ENCODE peak calls at places on chromosomes 6 and 20, in four cellular contexts. One of them, this sample, is unnamed.

GRCh38 chr6:27518881-27519795 is 46.2 kb upstream of the ZNF184 start:
- DNase-seq in glutamatergic neuron: peak
- DNase-seq in ascending aorta: no peak
- DNase-seq in GM10248: peak
- DNase-seq in this sample: peak

GRCh38 chr20:33893314-33893713 is 82.2 kb downstream of the CHMP4B start:
- DNase-seq in glutamatergic neuron: no peak
- DNase-seq in ascending aorta: no peak
- DNase-seq in GM10248: no peak
- DNase-seq in this sample: no peak

GRCh38 chr6:139588076-139588639 is 213.7 kb upstream of the CITED2 start:
- DNase-seq in glutamatergic neuron: no peak
- DNase-seq in ascending aorta: no peak
- DNase-seq in GM10248: no peak
- DNase-seq in this sample: peak

GRCh38 chr20:5078399-5078958 is 41.3 kb downstream of the PCNA start:
- DNase-seq in glutamatergic neuron: no peak
- DNase-seq in ascending aorta: peak
- DNase-seq in GM10248: peak
- DNase-seq in this sample: peak

GRCh38 chr6:30160391-30160790 is 620 bp downstream of the TRIM10 start:
- DNase-seq in glutamatergic neuron: no peak
- DNase-seq in ascending aorta: no peak
- DNase-seq in GM10248: no peak
- DNase-seq in this sample: no peak

GRCh38 chr6:160799801-160800200 is 97.8 kb downstream of the PLG start:
- DNase-seq in glutamatergic neuron: no peak
- DNase-seq in ascending aorta: no peak
- DNase-seq in GM10248: no peak
- DNase-seq in this sample: no peak

GRCh38 chr6:139534472-139535115 is 160.1 kb upstream of the CITED2 start:
- DNase-seq in glutamatergic neuron: no peak
- DNase-seq in ascending aorta: no peak
- DNase-seq in GM10248: no peak
- DNase-seq in this sample: no peak

GRCh38 chr6:35757461-35758123 is 18.8 kb upstream of the CLPSL2 start:
- DNase-seq in glutamatergic neuron: no peak
- DNase-seq in ascending aorta: no peak
- DNase-seq in GM10248: peak
- DNase-seq in this sample: peak

GRCh38 chr6:31831350-31832215 is 4.0 kb downstream of the HSPA1B start:
- DNase-seq in glutamatergic neuron: no peak
- DNase-seq in ascending aorta: no peak
- DNase-seq in GM10248: no peak
- DNase-seq in this sample: no peak

GRCh38 chr6:168180548-168181011 is 101.6 kb upstream of the FRMD1 start:
- DNase-seq in glutamatergic neuron: no peak
- DNase-seq in ascending aorta: no peak
- DNase-seq in GM10248: no peak
- DNase-seq in this sample: peak

GRCh38 chr20:41079066-41079465 is 50.4 kb downstream of the TOP1 start:
- DNase-seq in glutamatergic neuron: no peak
- DNase-seq in ascending aorta: no peak
- DNase-seq in GM10248: no peak
- DNase-seq in this sample: no peak

GRCh38 chr6:16409531-16410441 is 171.4 kb downstream of the GMPR start:
- DNase-seq in glutamatergic neuron: peak
- DNase-seq in ascending aorta: no peak
- DNase-seq in GM10248: peak
- DNase-seq in this sample: peak

GRCh38 chr6:103937389-103937788 is 922.3 kb downstream of the HACE1 start:
- DNase-seq in glutamatergic neuron: no peak
- DNase-seq in ascending aorta: no peak
- DNase-seq in GM10248: no peak
- DNase-seq in this sample: no peak

GRCh38 chr6:134171517-134171916 is 119.1 kb upstream of the SLC2A12 start:
- DNase-seq in glutamatergic neuron: no peak
- DNase-seq in ascending aorta: no peak
- DNase-seq in GM10248: no peak
- DNase-seq in this sample: no peak

GRCh38 chr6:113873043-113873667 is 16.0 kb downstream of the MARCKS start:
- DNase-seq in glutamatergic neuron: no peak
- DNase-seq in ascending aorta: no peak
- DNase-seq in GM10248: peak
- DNase-seq in this sample: peak

GRCh38 chr20:16279320-16279719 is 293.9 kb downstream of the KIF16B start:
- DNase-seq in glutamatergic neuron: no peak
- DNase-seq in ascending aorta: no peak
- DNase-seq in GM10248: no peak
- DNase-seq in this sample: no peak

GRCh38 chr6:126773122-126773805 is 345.2 kb upstream of the RSPO3 start:
- DNase-seq in glutamatergic neuron: no peak
- DNase-seq in ascending aorta: no peak
- DNase-seq in GM10248: no peak
- DNase-seq in this sample: no peak

GRCh38 chr6:34194770-34195169 is 41.9 kb upstream of the HMGA1 start:
- DNase-seq in glutamatergic neuron: no peak
- DNase-seq in ascending aorta: no peak
- DNase-seq in GM10248: no peak
- DNase-seq in this sample: no peak
- TF ChIP-seq CTCF in glutamatergic neuron: no peak
- TF ChIP-seq CTCF in ascending aorta: no peak
- TF ChIP-seq CTCF in GM10248: no peak
- TF ChIP-seq CTCF in this sample: peak

GRCh38 chr6:117280922-117281321 is 15.6 kb downstream of the VGLL2 start:
- DNase-seq in glutamatergic neuron: no peak
- DNase-seq in ascending aorta: no peak
- DNase-seq in GM10248: no peak
- DNase-seq in this sample: peak
- TF ChIP-seq CTCF in glutamatergic neuron: no peak
- TF ChIP-seq CTCF in ascending aorta: no peak
- TF ChIP-seq CTCF in GM10248: no peak
- TF ChIP-seq CTCF in this sample: no peak

GRCh38 chr20:58867211-58867610 is 14.7 kb downstream of the GNAS start:
- DNase-seq in glutamatergic neuron: no peak
- DNase-seq in ascending aorta: no peak
- DNase-seq in GM10248: no peak
- DNase-seq in this sample: no peak

GRCh38 chr20:58870293-58871014 is 17.9 kb downstream of the GNAS start:
- DNase-seq in glutamatergic neuron: peak
- DNase-seq in ascending aorta: no peak
- DNase-seq in GM10248: peak
- DNase-seq in this sample: peak

GRCh38 chr20:58869662-58870227 is 17.2 kb downstream of the GNAS start:
- DNase-seq in glutamatergic neuron: peak
- DNase-seq in ascending aorta: no peak
- DNase-seq in GM10248: no peak
- DNase-seq in this sample: no peak

GRCh38 chr20:58871533-58872102 is 19.1 kb downstream of the GNAS start:
- DNase-seq in glutamatergic neuron: no peak
- DNase-seq in ascending aorta: no peak
- DNase-seq in GM10248: no peak
- DNase-seq in this sample: peak

GRCh38 chr20:58868795-58869194 is 16.3 kb downstream of the GNAS start:
- DNase-seq in glutamatergic neuron: peak
- DNase-seq in ascending aorta: no peak
- DNase-seq in GM10248: no peak
- DNase-seq in this sample: no peak
- TF ChIP-seq CTCF in glutamatergic neuron: no peak
- TF ChIP-seq CTCF in ascending aorta: peak
- TF ChIP-seq CTCF in GM10248: peak
- TF ChIP-seq CTCF in this sample: no peak

GRCh38 chr6:53179961-53180651 is 31.5 kb upstream of the GCM1 start:
- DNase-seq in glutamatergic neuron: no peak
- DNase-seq in ascending aorta: no peak
- DNase-seq in GM10248: no peak
- DNase-seq in this sample: peak

GRCh38 chr6:53178837-53179432 is 30.3 kb upstream of the GCM1 start:
- DNase-seq in glutamatergic neuron: no peak
- DNase-seq in ascending aorta: no peak
- DNase-seq in GM10248: no peak
- DNase-seq in this sample: no peak

GRCh38 chr6:53174996-53175395 is 26.4 kb upstream of the GCM1 start:
- DNase-seq in glutamatergic neuron: no peak
- DNase-seq in ascending aorta: no peak
- DNase-seq in GM10248: no peak
- DNase-seq in this sample: no peak

GRCh38 chr6:53180678-53181077 is 32.0 kb upstream of the GCM1 start:
- DNase-seq in glutamatergic neuron: no peak
- DNase-seq in ascending aorta: no peak
- DNase-seq in GM10248: no peak
- DNase-seq in this sample: no peak
- TF ChIP-seq CTCF in glutamatergic neuron: no peak
- TF ChIP-seq CTCF in ascending aorta: no peak
- TF ChIP-seq CTCF in GM10248: no peak
- TF ChIP-seq CTCF in this sample: no peak

DNA sequence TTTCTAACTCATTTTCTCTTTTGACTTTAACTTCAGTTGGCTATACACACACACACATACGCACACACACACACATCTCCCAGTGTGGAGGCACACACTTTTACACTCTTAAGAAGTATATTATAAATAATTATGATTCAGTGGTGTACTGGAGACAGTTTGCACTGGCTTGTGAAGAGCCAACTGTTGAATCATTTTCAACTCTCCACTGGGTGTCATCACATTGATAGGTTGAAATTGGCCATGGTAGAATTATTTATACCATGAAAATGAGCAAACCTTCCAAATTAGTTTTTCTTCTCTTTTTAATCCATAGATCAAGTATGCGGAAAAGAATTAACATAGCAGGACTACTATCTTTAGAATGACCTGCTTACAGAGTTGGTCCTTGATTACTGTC is 407.1 kb downstream of the BMP2 start:
- DNase-seq in glutamatergic neuron: no peak
- DNase-seq in ascending aorta: no peak
- DNase-seq in GM10248: no peak
- DNase-seq in this sample: no peak
- TF ChIP-seq CTCF in glutamatergic neuron: no peak
- TF ChIP-seq CTCF in ascending aorta: no peak
- TF ChIP-seq CTCF in GM10248: no peak
- TF ChIP-seq CTCF in this sample: no peak

GRCh38 chr6:130076512-130076911 is 58.1 kb downstream of the L3MBTL3 start:
- DNase-seq in glutamatergic neuron: no peak
- DNase-seq in ascending aorta: no peak
- DNase-seq in GM10248: no peak
- DNase-seq in this sample: no peak
- TF ChIP-seq CTCF in glutamatergic neuron: no peak
- TF ChIP-seq CTCF in ascending aorta: no peak
- TF ChIP-seq CTCF in GM10248: peak
- TF ChIP-seq CTCF in this sample: no peak

GRCh38 chr6:158869604-158870417 is 50.6 kb upstream of the EZR start:
- DNase-seq in glutamatergic neuron: peak
- DNase-seq in ascending aorta: peak
- DNase-seq in GM10248: peak
- DNase-seq in this sample: peak
- TF ChIP-seq CTCF in glutamatergic neuron: no peak
- TF ChIP-seq CTCF in ascending aorta: no peak
- TF ChIP-seq CTCF in GM10248: no peak
- TF ChIP-seq CTCF in this sample: no peak

This sample was measured in Calu3.